ENCODE peak calls at places on chromosome 1, in seven cellular contexts. S is prostate gland, J is GM23248, X is left ventricle myocardium inferior, C is brain microvascular endothelial cell, B is sigmoid colon, I is stomach. K is an unnamed sample.

GRCh38 chr1:58180537-58180936 is 366.0 kb downstream of the OMA1 start:
- DNase-seq in S (no peak), J (no peak), X (no peak), C (no peak), B (no peak), I (no peak), K (no peak)

GRCh38 chr1:205191127-205191577 is 20.4 kb downstream of the DSTYK start:
- DNase-seq in S (no peak), J (peak; percentile 43), X (no peak), C (no peak), B (no peak), I (no peak), K (no peak)

GRCh38 chr1:41795205-41795762 is 123.4 kb downstream of the HIVEP3 start:
- DNase-seq in S (no peak), J (peak; percentile 76), X (no peak), C (peak; percentile 32), B (no peak), I (no peak), K (no peak)

GRCh38 chr1:77687519-77687906 is 5.1 kb upstream of the ZZZ3 start:
- DNase-seq in S (no peak), J (peak; percentile 46), X (peak; percentile 23), C (peak; percentile 22), B (no peak), I (no peak), K (no peak)

GRCh38 chr1:168821434-168821833 is 92.4 kb upstream of the DPT start:
- DNase-seq in S (no peak), J (no peak), X (no peak), C (no peak), B (no peak), I (no peak), K (no peak)

GRCh38 chr1:211616231-211617031 is 37.5 kb upstream of the SLC30A1 start:
- DNase-seq in S (peak; percentile 58), J (no peak), X (peak; percentile 66), C (no peak), B (peak; percentile 80), I (peak; percentile 48), K (no peak)

GRCh38 chr1:155071701-155072100 is 6.9 kb upstream of the EFNA3 start:
- DNase-seq in S (no peak), J (no peak), X (no peak), C (no peak), B (peak; percentile 66), I (no peak), K (no peak)

GRCh38 chr1:15418811-15419515 is 9.3 kb downstream of the EFHD2 start:
- DNase-seq in S (no peak), J (no peak), X (no peak), C (peak; percentile 27), B (no peak), I (peak; percentile 86), K (no peak)

GRCh38 chr1:5754079-5754431 is 238.2 kb downstream of the NPHP4 start:
- DNase-seq in S (no peak), J (no peak), X (no peak), C (no peak), B (peak; percentile 34), I (no peak), K (no peak)

GRCh38 chr1:169853335-169853734 is 40.4 kb downstream of the SCYL3 start:
- DNase-seq in S (no peak), J (no peak), X (no peak), C (no peak), B (no peak), I (no peak), K (no peak)

GRCh38 chr1:169844941-169845608 is 48.6 kb downstream of the SCYL3 start:
- DNase-seq in S (no peak), J (no peak), X (no peak), C (no peak), B (no peak), I (no peak), K (no peak)

GRCh38 chr1:169849346-169850022 is 44.2 kb downstream of the SCYL3 start:
- DNase-seq in S (peak; percentile 37), J (no peak), X (no peak), C (no peak), B (no peak), I (no peak), K (no peak)
- H3K36me3 ChIP-seq in S (no peaks in the 10 kb centered on the region), J (peaks cover 46% of the 10 kb centered on the region), X (peaks cover 69% of the 10 kb centered on the region), C (peaks cover 33% of the 10 kb centered on the region), B (peaks cover 32% of the 10 kb centered on the region), I (peaks cover 97% of the 10 kb centered on the region), K (no peaks in the 10 kb centered on the region)

GRCh38 chr1:66532214-66532613 is 1.7 kb upstream of the SGIP1 start:
- DNase-seq in S (no peak), J (no peak), X (no peak), C (no peak), B (no peak), I (no peak), K (no peak)

GRCh38 chr1:66535853-66536252 is 1.9 kb downstream of the SGIP1 start:
- DNase-seq in S (no peak), J (no peak), X (no peak), C (no peak), B (no peak), I (no peak), K (no peak)

GRCh38 chr1:66535149-66535548 is 1.2 kb downstream of the SGIP1 start:
- DNase-seq in S (no peak), J (no peak), X (no peak), C (no peak), B (no peak), I (no peak), K (no peak)

GRCh38 chr1:66532798-66533783 is 862 bp upstream of the SGIP1 start:
- DNase-seq in S (no peak), J (peak; percentile 77), X (peak; percentile 19), C (peak; percentile 87), B (peak; percentile 72), I (no peak), K (no peak)

GRCh38 chr1:66533804-66534745 is at the start of gene SGIP1:
- DNase-seq in S (no peak), J (peak; percentile 83), X (peak; percentile 59), C (peak; percentile 86), B (peak; percentile 80), I (peak; percentile 46), K (no peak)
- H3K4me3 ChIP-seq in S (peak within 1 kb of the TSS; percentile 23), J (peak within 1 kb of the TSS; percentile 74), X (peak within 1 kb of the TSS; percentile 70), C (peak within 1 kb of the TSS; percentile 69), B (peak within 1 kb of the TSS; percentile 42), I (peak within 1 kb of the TSS; percentile 51), K (peak within 1 kb of the TSS; percentile 55)

GRCh38 chr1:21756393-21757089 is 26.4 kb downstream of the USP48 start:
- DNase-seq in S (no peak), J (no peak), X (no peak), C (no peak), B (no peak), I (no peak), K (no peak)
- H3K27ac ChIP-seq in S (no peak overlapping the region), J (no peak overlapping the region), X (no peak overlapping the region), C (no peak overlapping the region), B (no peak overlapping the region), I (no peak overlapping the region), K (no peak overlapping the region)

GRCh38 chr1:182386980-182387379 is 4.6 kb downstream of the GLUL start:
- DNase-seq in S (no peak), J (no peak), X (no peak), C (no peak), B (no peak), I (no peak), K (no peak)
- H3K36me3 ChIP-seq in S (peaks cover 26% of the 10 kb centered on the region), J (peaks cover 59% of the 10 kb centered on the region), X (peaks cover 68% of the 10 kb centered on the region), C (peaks cover 62% of the 10 kb centered on the region), B (peaks cover 63% of the 10 kb centered on the region), I (peaks cover 89% of the 10 kb centered on the region), K (peaks cover 89% of the 10 kb centered on the region)

K was measured in vagina.